ENCODE peak calls at places on chromosome 17, in nine cellular contexts. J is AG10803, V is fibroblast of lung, C is stomach, D is DND-41, T is Peyer's patch, E is colonic mucosa, B is lung, K is astrocyte. G is an unnamed sample.

GRCh38 chr17:31680126-31680525 is 178.9 kb downstream of the COPRS start:
- DNase-seq in J (no peak), V (no peak), C (no peak), D (no peak), T (no peak), E (no peak), B (peak), K (no peak), G (peak)

GRCh38 chr17:31825961-31826691 is 32.9 kb downstream of the COPRS start:
- DNase-seq in J (peak), V (no peak), C (no peak), D (no peak), T (no peak), E (no peak), B (no peak), K (no peak), G (peak)

GRCh38 chr17:14926526-14927122 is 338.5 kb downstream of the PMP22 start:
- DNase-seq in J (peak), V (peak), C (peak), D (peak), T (no peak), E (peak), B (peak), K (peak), G (peak)

GRCh38 chr17:64329571-64329970 is 61.1 kb downstream of the PECAM1 start:
- DNase-seq in J (no peak), V (no peak), C (no peak), D (no peak), T (no peak), E (no peak), B (no peak), K (no peak), G (no peak)

GRCh38 chr17:49390548-49391324 is 23.9 kb downstream of the PHB1 start:
- DNase-seq in J (no peak), V (no peak), C (peak), D (no peak), T (peak), E (peak), B (peak), K (no peak), G (peak)

GRCh38 chr17:67139784-67140665 is 95.7 kb downstream of the CACNG1 start:
- DNase-seq in J (peak), V (peak), C (no peak), D (no peak), T (no peak), E (no peak), B (no peak), K (peak), G (no peak)

GRCh38 chr17:63516910-63517824 is 6.0 kb upstream of the KCNH6 start:
- DNase-seq in J (peak), V (peak), C (no peak), D (no peak), T (no peak), E (no peak), B (no peak), K (peak), G (peak)

GRCh38 chr17:44121997-44122824 is 1.2 kb downstream of the HDAC5 start:
- DNase-seq in J (no peak), V (no peak), C (no peak), D (no peak), T (no peak), E (no peak), B (no peak), K (no peak), G (no peak)

GRCh38 chr17:64470676-64471075 is 21.8 kb downstream of the MILR1 start:
- DNase-seq in J (no peak), V (no peak), C (no peak), D (no peak), T (no peak), E (no peak), B (no peak), K (no peak), G (no peak)

GRCh38 chr17:77279448-77280303 is 138.9 kb downstream of the SEC14L1 start:
- DNase-seq in J (peak), V (peak), C (peak), D (no peak), T (peak), E (peak), B (peak), K (peak), G (no peak)

GRCh38 chr17:76542566-76542971 is 2.7 kb downstream of the PRCD start:
- DNase-seq in J (no peak), V (no peak), C (no peak), D (no peak), T (no peak), E (no peak), B (no peak), K (no peak), G (no peak)

GRCh38 chr17:49217651-49218413 is 7.3 kb downstream of the ABI3 start:
- DNase-seq in J (no peak), V (no peak), C (peak), D (peak), T (no peak), E (peak), B (peak), K (no peak), G (peak)

GRCh38 chr17:55676274-55676673 is 46.4 kb downstream of the TMEM100 start:
- DNase-seq in J (no peak), V (no peak), C (no peak), D (no peak), T (no peak), E (no peak), B (no peak), K (no peak), G (no peak)

GRCh38 chr17:44331249-44331760 is 6.7 kb upstream of the SLC25A39 start:
- DNase-seq in J (peak), V (peak), C (peak), D (peak), T (peak), E (peak), B (peak), K (peak), G (peak)

GRCh38 chr17:35750526-35751395 is 2.3 kb downstream of the GAS2L2 start:
- DNase-seq in J (no peak), V (no peak), C (no peak), D (no peak), T (no peak), E (no peak), B (no peak), K (no peak), G (no peak)

GRCh38 chr17:21213005-21213404 is 956 bp downstream of the TMEM11 start:
- DNase-seq in J (no peak), V (no peak), C (no peak), D (no peak), T (no peak), E (no peak), B (no peak), K (no peak), G (no peak)

GRCh38 chr17:509316-509715 is 156.7 kb upstream of the RPH3AL start:
- DNase-seq in J (no peak), V (no peak), C (no peak), D (no peak), T (no peak), E (no peak), B (no peak), K (no peak), G (no peak)

GRCh38 chr17:77919276-77919675 is 39.2 kb upstream of the TNRC6C start:
- DNase-seq in J (no peak), V (no peak), C (no peak), D (no peak), T (no peak), E (no peak), B (no peak), K (no peak), G (no peak)

GRCh38 chr17:4004517-4005295 is 40.5 kb upstream of the ATP2A3 start:
- DNase-seq in J (no peak), V (peak), C (peak), D (peak), T (peak), E (peak), B (peak), K (no peak), G (peak)

GRCh38 chr17:82117139-82118090 is 19.4 kb upstream of the FASN start:
- DNase-seq in J (no peak), V (no peak), C (no peak), D (no peak), T (no peak), E (no peak), B (no peak), K (no peak), G (no peak)

GRCh38 chr17:79645022-79645776 is 34.3 kb upstream of the RBFOX3 start:
- DNase-seq in J (no peak), V (no peak), C (peak), D (no peak), T (no peak), E (peak), B (no peak), K (no peak), G (no peak)

GRCh38 chr17:50578173-50578572 is 17.7 kb downstream of the CACNA1G start:
- DNase-seq in J (no peak), V (no peak), C (no peak), D (no peak), T (no peak), E (no peak), B (no peak), K (no peak), G (no peak)

GRCh38 chr17:76274559-76274956 is 9.4 kb downstream of the UBALD2 start:
- DNase-seq in J (no peak), V (no peak), C (no peak), D (no peak), T (no peak), E (no peak), B (no peak), K (no peak), G (peak)

GRCh38 chr17:50115744-50116143 is 14.2 kb downstream of the SAMD14 start:
- DNase-seq in J (no peak), V (no peak), C (peak), D (no peak), T (no peak), E (no peak), B (no peak), K (no peak), G (no peak)

GRCh38 chr17:69434164-69434579 is 19.7 kb downstream of the MAP2K6 start:
- DNase-seq in J (no peak), V (peak), C (no peak), D (no peak), T (no peak), E (no peak), B (no peak), K (peak), G (no peak)

GRCh38 chr17:34720760-34721159 is 141.4 kb downstream of the TMEM132E start:
- DNase-seq in J (no peak), V (no peak), C (no peak), D (no peak), T (no peak), E (no peak), B (no peak), K (no peak), G (no peak)

GRCh38 chr17:42806249-42806648 is 7.6 kb downstream of the CNTD1 start:
- DNase-seq in J (no peak), V (no peak), C (no peak), D (no peak), T (peak), E (no peak), B (no peak), K (no peak), G (no peak)

GRCh38 chr17:491086-492014 is 138.7 kb upstream of the RPH3AL start:
- DNase-seq in J (peak), V (peak), C (peak), D (peak), T (peak), E (peak), B (peak), K (peak), G (no peak)

GRCh38 chr17:4594406-4595349 is 10.3 kb downstream of the SMTNL2 start:
- DNase-seq in J (no peak), V (no peak), C (peak), D (no peak), T (peak), E (peak), B (no peak), K (no peak), G (peak)

GRCh38 chr17:82216301-82217119 is 3.9 kb upstream of the CCDC57 start:
- DNase-seq in J (peak), V (peak), C (peak), D (no peak), T (peak), E (peak), B (peak), K (peak), G (peak)

GRCh38 chr17:40312893-40313659 is 4.1 kb downstream of the RARA start:
- DNase-seq in J (no peak), V (no peak), C (no peak), D (no peak), T (no peak), E (no peak), B (no peak), K (no peak), G (peak)

GRCh38 chr17:40313660-40314556 is 4.9 kb downstream of the RARA start:
- DNase-seq in J (no peak), V (peak), C (no peak), D (no peak), T (peak), E (no peak), B (no peak), K (no peak), G (peak)

GRCh38 chr17:40315206-40315605 is 6.2 kb downstream of the RARA start:
- DNase-seq in J (no peak), V (no peak), C (peak), D (no peak), T (no peak), E (no peak), B (no peak), K (no peak), G (peak)

GRCh38 chr17:40315678-40316570 is 6.9 kb downstream of the RARA start:
- DNase-seq in J (no peak), V (no peak), C (peak), D (peak), T (no peak), E (peak), B (no peak), K (no peak), G (peak)

DNA sequence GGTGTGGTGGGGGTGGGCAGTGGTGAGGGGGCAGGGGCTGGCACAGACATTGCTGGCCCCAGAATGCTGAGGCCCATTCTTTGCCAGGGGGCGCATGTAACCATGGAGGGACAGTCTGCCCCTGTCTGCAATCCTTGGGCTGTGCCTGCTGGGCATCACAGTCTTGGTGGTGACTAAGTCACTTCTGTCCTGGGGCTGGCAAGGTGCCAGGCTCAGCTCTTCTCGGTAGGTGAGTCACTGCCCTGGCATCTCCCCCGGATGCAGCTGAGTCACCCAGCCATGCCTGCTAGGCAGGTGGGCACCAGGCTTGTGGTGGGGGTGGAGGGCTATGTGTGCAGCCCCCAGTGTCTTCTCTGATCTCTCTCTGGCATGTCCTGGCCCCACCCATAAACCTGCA is 5.6 kb downstream of the RARA start:
- DNase-seq in J (peak), V (peak), C (peak), D (peak), T (peak), E (peak), B (peak), K (peak), G (peak)
- TF ChIP-seq CTCF in J (peak), V (no peak), C (no peak), D (no peak), T (no peak), E (no peak), B (no peak), K (no peak), G (no peak)

GRCh38 chr17:17030515-17031211 is 11.6 kb upstream of the MPRIP start:
- DNase-seq in J (no peak), V (no peak), C (no peak), D (no peak), T (peak), E (no peak), B (no peak), K (no peak), G (no peak)

GRCh38 chr17:17032131-17032692 is 10.0 kb upstream of the MPRIP start:
- DNase-seq in J (peak), V (peak), C (peak), D (no peak), T (peak), E (peak), B (no peak), K (peak), G (no peak)

GRCh38 chr17:17028059-17028877 is 14.0 kb upstream of the MPRIP start:
- DNase-seq in J (peak), V (peak), C (peak), D (no peak), T (peak), E (peak), B (peak), K (peak), G (no peak)

GRCh38 chr17:17028878-17029535 is 13.2 kb upstream of the MPRIP start:
- DNase-seq in J (no peak), V (no peak), C (no peak), D (no peak), T (peak), E (no peak), B (no peak), K (no peak), G (no peak)

GRCh38 chr17:17029938-17030337 is 12.3 kb upstream of the MPRIP start:
- DNase-seq in J (no peak), V (no peak), C (no peak), D (no peak), T (peak), E (no peak), B (no peak), K (no peak), G (no peak)
- TF ChIP-seq CTCF in J (no peak), V (no peak), C (no peak), D (no peak), T (no peak), E (no peak), B (no peak), K (no peak), G (no peak)

DNA sequence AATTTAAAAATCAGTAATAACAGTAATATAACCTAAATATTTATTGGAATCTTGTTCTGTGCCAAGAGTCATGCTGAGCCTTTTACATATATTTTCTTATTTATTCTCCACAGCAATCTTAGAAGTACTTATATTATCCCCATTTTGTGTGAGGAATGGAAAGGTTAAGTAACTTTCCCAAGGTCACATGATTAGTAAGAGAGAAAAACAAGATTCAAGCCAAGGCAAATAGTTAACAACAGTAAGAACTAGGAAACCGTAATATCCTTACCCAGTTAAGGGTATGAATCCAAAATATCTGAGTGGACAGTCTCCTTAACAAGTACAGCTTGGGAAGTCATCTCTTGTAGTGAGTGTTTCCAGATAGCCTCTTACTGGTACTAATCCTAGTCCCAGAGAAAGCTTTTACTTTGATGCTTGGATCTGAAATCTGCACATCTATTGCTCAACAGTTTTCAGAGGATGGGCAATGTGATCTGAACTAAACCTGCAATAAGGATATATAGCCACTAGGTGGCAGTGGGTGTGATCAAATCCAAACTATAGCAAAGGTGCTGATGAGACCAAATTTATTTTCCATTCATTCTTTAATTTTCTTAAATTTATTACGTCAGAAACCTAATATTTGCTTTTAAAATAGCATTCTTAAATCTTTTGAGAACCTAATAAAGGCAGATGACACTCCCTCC is 23.3 kb downstream of the SHISA6 start:
- DNase-seq in J (no peak), V (no peak), C (no peak), D (no peak), T (no peak), E (no peak), B (no peak), K (no peak), G (no peak)
- TF ChIP-seq CTCF in J (peak), V (peak), C (no peak), D (peak), T (peak), E (peak), B (no peak), K (no peak), G (peak)

DNA sequence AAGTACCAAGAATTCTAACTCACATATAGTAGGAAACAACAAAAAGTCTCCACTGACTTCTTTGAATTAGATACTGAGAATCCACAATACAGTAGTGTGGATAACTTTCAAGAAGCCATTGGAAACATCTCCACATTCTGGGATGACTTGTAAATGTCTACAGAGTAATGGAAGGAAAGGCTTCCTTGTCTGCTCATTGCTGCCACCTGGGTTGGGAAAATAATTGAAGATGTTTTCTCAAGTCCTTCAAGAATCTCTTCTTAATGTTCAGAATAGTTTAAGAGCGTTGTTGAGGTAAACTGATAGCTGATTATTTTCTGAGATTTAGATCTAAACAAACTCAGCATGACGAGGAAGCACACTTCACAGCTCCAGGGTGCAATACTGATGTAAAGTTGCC is 14.0 kb downstream of the CPSF4L start:
- DNase-seq in J (peak), V (no peak), C (no peak), D (no peak), T (no peak), E (no peak), B (no peak), K (no peak), G (no peak)
- TF ChIP-seq CTCF in J (peak), V (peak), C (no peak), D (no peak), T (peak), E (no peak), B (no peak), K (no peak), G (no peak)

GRCh38 chr17:19567216-19568015 is 33.8 kb downstream of the SLC47A1 start:
- DNase-seq in J (no peak), V (no peak), C (no peak), D (no peak), T (no peak), E (no peak), B (no peak), K (no peak), G (no peak)
- TF ChIP-seq CTCF in J (no peak), V (no peak), C (no peak), D (no peak), T (no peak), E (no peak), B (no peak), K (no peak), G (no peak)

DNA sequence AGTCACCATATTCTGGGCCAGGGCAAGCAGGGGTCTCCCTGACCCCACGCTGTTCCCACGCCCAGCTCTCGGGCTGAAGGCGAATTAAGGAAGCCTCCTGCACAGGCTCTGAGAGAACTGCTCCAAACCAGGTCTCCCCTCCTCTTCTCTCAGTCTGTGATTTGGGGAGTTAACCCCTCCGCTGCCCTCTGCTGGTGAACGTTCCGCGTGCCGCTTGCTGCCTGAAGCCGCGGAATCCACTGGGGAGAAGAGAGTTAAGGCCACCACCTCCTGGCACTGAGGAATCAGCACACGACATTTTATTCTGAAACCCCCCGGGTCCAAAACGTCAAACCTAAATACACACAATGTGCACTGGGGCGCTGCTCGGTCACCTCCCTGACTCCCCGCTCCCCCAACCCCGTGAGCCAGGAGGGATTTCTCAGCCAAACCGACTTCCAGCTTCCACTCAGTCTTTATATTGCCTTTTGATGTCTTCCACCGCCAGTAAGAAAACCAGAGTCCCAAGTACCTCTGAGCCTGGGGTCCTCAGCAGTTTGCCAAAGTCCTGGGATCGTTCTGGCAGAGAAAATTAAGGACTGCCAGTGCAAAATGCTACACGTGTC is 54.4 kb upstream of the RCVRN start:
- DNase-seq in J (peak), V (peak), C (no peak), D (peak), T (no peak), E (peak), B (no peak), K (no peak), G (peak)
- TF ChIP-seq CTCF in J (peak), V (peak), C (no peak), D (peak), T (no peak), E (peak), B (no peak), K (peak), G (peak)

G was measured in activated CD8-positive, alpha-beta T cell treated with anti-CD3 and anti-CD28 coated beads for 36 hours.